ENCODE peak calls at places on chromosomes 13 and 19, in seven cellular contexts. Q, Y, C, R, V, T and I are unnamed samples.

GRCh38 chr19:9139609-9140158 is 513 bp upstream of the ZNF317 start:
- DNase-seq in T (no peak), C (no peak), Q (no peak), Y (no peak), V (no peak), R (no peak), I (no peak)

GRCh38 chr13:41222259-41222852 is 28.0 kb upstream of the KBTBD7 start:
- DNase-seq in Y (no peak), T (peak), C (no peak), Q (peak), R (no peak), V (no peak), I (no peak)

GRCh38 chr19:18756896-18757295 is 34.2 kb downstream of the COMP start:
- DNase-seq in C (no peak), Q (no peak), T (no peak), Y (no peak), R (peak), V (no peak), I (no peak)

GRCh38 chr19:14135985-14136508 is 342 bp downstream of the ASF1B start:
- DNase-seq in Y (no peak), C (no peak), R (no peak), V (no peak), Q (no peak), T (no peak), I (no peak)

GRCh38 chr19:30082168-30082567 is 140.1 kb downstream of the URI1 start:
- DNase-seq in Q (no peak), C (no peak), Y (no peak), T (no peak), V (no peak), R (no peak), I (no peak)

GRCh38 chr13:30408319-30409101 is 13.8 kb upstream of the UBE2L5 start:
- DNase-seq in Q (peak), R (peak), C (peak), Y (peak), V (peak), T (peak), I (peak)

GRCh38 chr13:72920097-72920496 is 138.2 kb downstream of the PIBF1 start:
- DNase-seq in Y (peak), R (no peak), C (no peak), V (no peak), Q (no peak), T (no peak), I (no peak)

GRCh38 chr19:11173516-11174155 is 18.1 kb upstream of the SPC24 start:
- DNase-seq in R (no peak), Y (no peak), Q (no peak), C (no peak), T (no peak), V (no peak), I (no peak)

DNA sequence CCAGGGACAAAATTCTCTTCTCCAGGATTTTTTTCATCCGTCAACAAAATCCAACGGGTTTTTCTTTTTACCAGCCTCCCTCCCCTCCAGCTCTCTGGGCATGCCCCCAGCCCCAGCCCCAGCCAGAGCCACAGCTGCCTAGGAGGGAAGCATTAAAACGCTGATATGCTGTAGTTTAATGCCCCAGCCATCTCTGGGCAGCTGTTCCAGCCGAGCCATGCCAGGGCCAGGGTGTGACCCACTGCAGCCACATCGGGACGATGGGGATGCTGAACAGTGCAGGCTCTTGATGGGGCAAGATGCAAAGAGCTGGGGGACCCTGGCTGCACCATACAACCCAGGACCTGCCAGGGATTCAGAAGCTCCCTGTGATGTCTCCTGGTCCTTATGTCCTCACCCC is 32.1 kb downstream of the TSHZ3 start:
- DNase-seq in C (no peak), Y (no peak), T (no peak), R (no peak), V (no peak), Q (no peak), I (peak)
- H3K27ac ChIP-seq in C (peak), Y (no peak), T (no peak), R (no peak), V (peak), Q (no peak), I (peak)

GRCh38 chr19:49915271-49915670 is 13.7 kb upstream of the ATF5 start:
- DNase-seq in C (no peak), Y (no peak), Q (no peak), T (no peak), R (no peak), V (no peak), I (no peak)

GRCh38 chr19:49920624-49921363 is 8.2 kb upstream of the ATF5 start:
- DNase-seq in C (no peak), V (no peak), Q (no peak), Y (peak), T (no peak), R (no peak), I (no peak)

GRCh38 chr19:49916839-49917733 is 11.9 kb upstream of the ATF5 start:
- DNase-seq in C (no peak), T (no peak), Q (no peak), R (no peak), Y (no peak), V (no peak), I (no peak)

GRCh38 chr19:49921871-49922755 is 6.9 kb upstream of the ATF5 start:
- DNase-seq in V (no peak), R (no peak), C (no peak), T (peak), Q (no peak), Y (peak), I (no peak)

GRCh38 chr19:49918089-49918488 is 10.9 kb upstream of the ATF5 start:
- DNase-seq in Y (no peak), V (no peak), C (no peak), T (no peak), Q (no peak), R (no peak), I (no peak)
- H3K27ac ChIP-seq in Y (no peak), V (no peak), C (no peak), T (no peak), Q (no peak), R (no peak), I (no peak)

GRCh38 chr19:35037716-35038622 is 3.6 kb upstream of the HPN start:
- DNase-seq in Q (no peak), T (no peak), V (no peak), C (no peak), R (no peak), Y (no peak), I (no peak)

GRCh38 chr19:35040474-35040825 is 1.1 kb upstream of the HPN start:
- DNase-seq in R (no peak), V (no peak), T (no peak), C (no peak), Q (no peak), Y (no peak), I (no peak)

GRCh38 chr19:35039881-35040456 is 1.6 kb upstream of the HPN start:
- DNase-seq in T (no peak), Y (no peak), V (no peak), Q (no peak), C (no peak), R (no peak), I (no peak)

GRCh38 chr19:35040826-35041547 is 534 bp upstream of the HPN start:
- DNase-seq in C (peak), T (no peak), Q (no peak), Y (peak), R (peak), V (peak), I (peak)

GRCh38 chr19:35038623-35039512 is 2.7 kb upstream of the HPN start:
- DNase-seq in Y (no peak), R (no peak), T (no peak), Q (no peak), C (no peak), V (no peak), I (no peak)
- H3K27ac ChIP-seq in Y (no peak), R (no peak), T (no peak), Q (no peak), C (peak), V (peak), I (peak)

DNA sequence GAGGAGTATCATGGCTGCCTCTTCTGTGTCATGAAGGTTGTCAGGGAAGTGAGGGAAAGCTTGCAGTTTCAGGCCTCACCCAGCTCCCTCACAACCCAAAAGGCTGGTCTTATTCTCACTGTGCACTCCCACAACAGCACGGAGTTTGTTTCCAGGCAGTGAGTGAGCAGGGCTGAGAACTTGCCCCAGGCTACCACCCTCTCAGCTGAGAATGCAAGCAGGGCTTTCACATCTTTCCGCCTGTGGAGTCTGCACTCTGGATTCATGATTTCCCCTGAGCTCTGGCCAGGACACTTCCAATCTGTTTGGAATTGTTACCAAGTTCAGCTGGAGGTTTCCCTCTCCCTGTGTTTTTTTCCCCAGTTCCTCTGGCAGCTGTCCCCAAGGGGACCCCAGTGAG is 2284.7 kb upstream of the PCDH20 start:
- DNase-seq in R (no peak), V (no peak), T (no peak), C (no peak), Y (no peak), Q (no peak), I (no peak)
- H3K27ac ChIP-seq in R (no peak), V (no peak), T (no peak), C (no peak), Y (no peak), Q (no peak), I (no peak)

GRCh38 chr19:39968789-39969188 is 2.2 kb upstream of the PSMC4 start:
- DNase-seq in Y (no peak), Q (no peak), C (no peak), R (no peak), V (no peak), T (no peak), I (no peak)
- H3K27ac ChIP-seq in Y (no peak), Q (no peak), C (no peak), R (no peak), V (no peak), T (no peak), I (no peak)